ENCODE peak calls at places on chromosome 9, in four cellular contexts. A, Q, V and T are unnamed samples. For H3K27me3, the result is how much of the 10 kb centered on the place peaks cover.

GRCh38 chr9:113803811-113804589 is 72.1 kb upstream of the ZNF618 start:
- DNase-seq in A (no peak), Q (no peak), V (no peak), T (no peak)

GRCh38 chr9:79053613-79054012 is 518.2 kb upstream of the TLE4 start:
- DNase-seq in V (no peak), A (peak), Q (no peak), T (no peak)

GRCh38 chr9:72524820-72525539 is 3.6 kb downstream of the TMC1 start:
- DNase-seq in V (peak), Q (peak), A (peak), T (peak)

GRCh38 chr9:129697111-129697955 is 31.9 kb downstream of the PRRX2 start:
- DNase-seq in V (peak), A (peak), Q (peak), T (no peak)

GRCh38 chr9:23162789-23163188 is 663.3 kb downstream of the ELAVL2 start:
- DNase-seq in A (no peak), V (no peak), Q (no peak), T (no peak)

GRCh38 chr9:112331676-112331955 is 1.8 kb downstream of the PTBP3 start:
- DNase-seq in V (no peak), Q (no peak), A (no peak), T (no peak)

GRCh38 chr9:13718539-13718938 is 439.0 kb upstream of the MPDZ start:
- DNase-seq in A (peak), V (no peak), Q (no peak), T (no peak)

GRCh38 chr9:77386187-77386586 is 208.9 kb downstream of the VPS13A start:
- DNase-seq in Q (no peak), A (peak), V (no peak), T (no peak)

GRCh38 chr9:97773723-97774122 is 76.6 kb upstream of the XPA start:
- DNase-seq in V (no peak), Q (no peak), A (peak), T (no peak)

GRCh38 chr9:137390553-137391410 is 32.2 kb downstream of the EXD3 start:
- DNase-seq in V (no peak), Q (peak), A (no peak), T (peak)

GRCh38 chr9:131160416-131161112 is 35.2 kb downstream of the NUP214 start:
- DNase-seq in A (no peak), V (no peak), Q (no peak), T (no peak)

GRCh38 chr9:82124090-82124489 is 135.5 kb downstream of the SPATA31D1 start:
- DNase-seq in Q (no peak), V (no peak), A (peak), T (no peak)

GRCh38 chr9:15498246-15499018 is 12.3 kb downstream of the PSIP1 start:
- DNase-seq in Q (no peak), A (no peak), V (no peak), T (no peak)

GRCh38 chr9:98132806-98133631 is 14.0 kb upstream of the TRIM14 start:
- DNase-seq in A (no peak), V (no peak), Q (no peak), T (no peak)

GRCh38 chr9:117335797-117336435 is 78.9 kb downstream of the ASTN2 start:
- DNase-seq in Q (no peak), V (no peak), A (no peak), T (no peak)

GRCh38 chr9:109319631-109320233 is 1.1 kb downstream of the EPB41L4B start:
- DNase-seq in V (no peak), Q (peak), A (no peak), T (no peak)

GRCh38 chr9:88736136-88736637 is 201.2 kb downstream of the NXNL2 start:
- DNase-seq in A (no peak), Q (no peak), V (no peak), T (no peak)

GRCh38 chr9:102354041-102354440 is 615.6 kb upstream of the GRIN3A start:
- DNase-seq in A (no peak), Q (no peak), V (no peak), T (no peak)

GRCh38 chr9:20070336-20070735 is 281.5 kb upstream of the SLC24A2 start:
- DNase-seq in A (peak), V (no peak), Q (no peak), T (no peak)

GRCh38 chr9:81633952-81634421 is 55.4 kb downstream of the TLE1 start:
- DNase-seq in Q (no peak), V (no peak), A (no peak), T (no peak)

GRCh38 chr9:112115955-112116354 is 59.1 kb downstream of the SUSD1 start:
- DNase-seq in Q (no peak), V (no peak), A (no peak), T (no peak)

GRCh38 chr9:80233102-80233843 is 661.5 kb downstream of the TLE4 start:
- DNase-seq in V (no peak), A (no peak), Q (no peak), T (no peak)

GRCh38 chr9:107584186-107584585 is 94.6 kb upstream of the KLF4 start:
- DNase-seq in A (peak), Q (no peak), V (no peak), T (no peak)

GRCh38 chr9:135703726-135704125 is 1.7 kb downstream of the KCNT1 start:
- DNase-seq in A (no peak), Q (no peak), V (no peak), T (no peak)

GRCh38 chr9:135701067-135701967 is 668 bp upstream of the KCNT1 start:
- DNase-seq in A (no peak), V (no peak), Q (no peak), T (no peak)

GRCh38 chr9:135700525-135700924 is 1.2 kb upstream of the SOHLH1 start:
- DNase-seq in V (no peak), Q (no peak), A (no peak), T (no peak)

GRCh38 chr9:135704366-135704947 is 2.5 kb downstream of the KCNT1 start:
- DNase-seq in V (no peak), Q (peak), A (no peak), T (no peak)

GRCh38 chr9:135702002-135702721 is at the start of gene KCNT1:
- DNase-seq in A (no peak), Q (peak), V (no peak), T (peak)
- H3K27me3 ChIP-seq in A (under half), Q (under half), V (under half), T (under half)

GRCh38 chr9:132729235-132729890 is 59.1 kb downstream of the GTF3C4 start:
- DNase-seq in Q (peak), V (no peak), A (no peak), T (no peak)
- H3K27me3 ChIP-seq in Q (under half), V (under half), A (under half), T (under half)

GRCh38 chr9:70594546-70594945 is 180.1 kb upstream of the KLF9 start:
- DNase-seq in V (no peak), A (peak), Q (no peak), T (no peak)
- H3K27me3 ChIP-seq in V (under half), A (under half), Q (under half), T (under half)

GRCh38 chr9:126649477-126649876 is 35.7 kb downstream of the LMX1B start:
- DNase-seq in V (no peak), Q (no peak), A (no peak), T (no peak)

GRCh38 chr9:126650404-126650804 is 36.7 kb downstream of the LMX1B start:
- DNase-seq in V (no peak), A (no peak), Q (no peak), T (no peak)

GRCh38 chr9:126650830-126651341 is 37.2 kb downstream of the LMX1B start:
- DNase-seq in V (no peak), Q (no peak), A (no peak), T (no peak)

GRCh38 chr9:126647585-126648110 is 33.9 kb downstream of the LMX1B start:
- DNase-seq in A (no peak), V (no peak), Q (no peak), T (no peak)

DNA sequence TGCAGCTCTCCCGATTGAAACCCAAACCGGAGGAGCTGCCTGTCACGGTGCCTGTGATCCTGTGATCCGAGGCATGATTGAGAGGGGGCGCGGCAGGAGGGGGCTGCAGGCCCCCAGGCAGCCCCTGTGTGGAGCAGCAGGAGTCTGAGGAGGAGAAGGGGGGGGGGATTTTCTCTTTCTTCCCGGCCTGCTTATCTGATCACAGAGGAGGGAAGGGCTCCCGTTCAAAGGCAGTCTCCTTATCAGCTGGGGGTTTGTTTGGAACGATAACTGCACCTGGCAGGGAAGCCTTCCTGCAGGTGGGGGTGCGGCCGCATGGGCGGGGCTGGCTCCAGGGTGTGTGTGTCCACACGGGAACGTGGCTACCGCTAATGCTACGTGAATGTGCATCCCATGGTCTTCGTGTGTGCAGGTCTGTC is 38.4 kb downstream of the LMX1B start:
- DNase-seq in Q (no peak), V (no peak), A (no peak), T (no peak)
- H3K27me3 ChIP-seq in Q (under half), V (under half), A (half or more), T (under half)

GRCh38 chr9:4301302-4301701 is 1.4 kb upstream of the GLIS3 start:
- DNase-seq in V (no peak), A (peak), Q (no peak), T (no peak)

GRCh38 chr9:4299006-4299795 is 667 bp downstream of the GLIS3 start:
- DNase-seq in A (peak), Q (peak), V (peak), T (peak)

GRCh38 chr9:4305065-4305481 is 5.2 kb upstream of the GLIS3 start:
- DNase-seq in V (no peak), A (no peak), Q (peak), T (no peak)

GRCh38 chr9:4303002-4303401 is 3.1 kb upstream of the GLIS3 start:
- DNase-seq in V (no peak), Q (no peak), A (peak), T (no peak)

DNA sequence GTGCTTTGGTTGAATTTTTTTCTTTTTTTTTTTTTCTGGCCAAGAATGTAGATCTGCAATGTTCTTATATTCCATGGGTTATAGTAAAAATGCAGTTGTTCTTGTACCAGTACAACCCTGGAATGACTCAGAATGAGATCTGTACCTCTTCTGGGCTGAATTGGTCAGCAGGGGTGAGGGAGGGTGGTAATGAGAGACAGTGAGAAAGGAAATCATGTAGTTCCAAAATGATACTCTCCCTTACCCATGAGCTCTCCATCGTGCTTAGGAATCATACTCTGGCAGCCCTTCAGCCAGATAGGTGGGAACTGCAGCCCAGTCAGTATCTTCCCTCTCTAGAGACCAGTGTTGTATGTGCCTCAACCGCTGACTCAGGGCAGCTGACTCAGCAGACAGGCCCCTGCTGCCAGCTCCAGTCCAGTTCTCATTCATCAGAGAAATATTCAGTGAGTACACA is 2.1 kb upstream of the GLIS3 start:
- DNase-seq in Q (peak), V (peak), A (peak), T (no peak)
- H3K27me3 ChIP-seq in Q (under half), V (under half), A (under half), T (under half)

DNA sequence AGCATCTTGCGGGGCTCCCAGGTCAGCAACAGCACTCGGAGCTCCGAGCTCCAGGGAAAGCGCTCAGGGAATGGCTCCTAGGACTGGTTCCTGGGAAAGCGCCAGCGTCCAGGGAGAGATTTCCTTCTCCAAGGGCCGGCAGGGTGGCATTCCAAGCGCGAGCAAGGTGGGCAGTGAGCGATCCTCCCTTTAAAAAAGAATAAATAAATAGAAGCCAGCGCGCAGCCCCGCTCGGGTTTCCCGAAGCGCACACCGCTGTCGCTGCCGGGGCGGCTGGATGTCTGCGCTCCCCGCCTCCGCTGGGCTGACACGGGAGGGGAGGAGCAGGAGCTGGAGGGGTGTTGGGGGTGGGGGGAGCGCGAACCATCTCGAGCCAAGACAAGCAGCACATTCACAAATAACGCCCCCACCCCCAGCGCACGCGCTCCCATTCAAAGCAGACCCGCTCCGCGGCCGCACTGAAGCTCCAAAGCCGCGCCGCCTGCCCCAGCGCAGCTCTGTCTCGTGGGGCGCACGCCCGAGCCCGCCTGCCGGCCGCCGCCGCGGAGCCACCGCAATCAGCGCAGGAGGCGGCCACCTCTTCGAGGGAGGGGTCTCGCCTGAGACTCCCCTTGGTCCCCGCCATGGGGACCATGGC is 327.5 kb downstream of the SH3GL2 start:
- DNase-seq in Q (no peak), A (no peak), V (no peak), T (no peak)
- H3K27me3 ChIP-seq in Q (under half), A (under half), V (under half), T (under half)

GRCh38 chr9:135086597-135087488 is 625 bp upstream of the OLFM1 start:
- DNase-seq in V (no peak), Q (no peak), A (no peak), T (no peak)
- H3K27me3 ChIP-seq in V (under half), Q (under half), A (under half), T (under half)